ENCODE peak calls at places on chromosomes 1 and 21, in four cellular contexts. M is ELR; D is GM03348; Y is activated T-helper 1 cell treated with anti-CD3 and anti-CD28 coated beads, Interleukin-12 subunit alpha, Interleukin-12 subunit beta, Interleukin-2, Interleukin-4 antibody, amounts not matched to agents 30 ng/mL and 10 ng/mL and 1 ng/mL, durations not matched to agents 14 hours and 24 hours and 36 hours. V is an unnamed sample.
A peak's percentile ranks its signal among the peaks of the same experiment; 100 is the strongest.

GRCh38 chr1:109759513-109760334 is 4.0 kb downstream of the EPS8L3 start:
- DNase-seq in D (no peak), Y (no peak), M (no peak), V (no peak)

GRCh38 chr21:42661688-42662429 is 8.4 kb downstream of the PDE9A start:
- DNase-seq in M (no peak), Y (no peak), D (no peak), V (no peak)

GRCh38 chr1:232973652-232974611 is 23.5 kb downstream of the NTPCR start:
- DNase-seq in Y (no peak), D (no peak), M (no peak), V (no peak)

GRCh38 chr1:180204231-180204630 is 25.8 kb upstream of the LHX4 start:
- DNase-seq in M (no peak), D (no peak), Y (no peak), V (no peak)

GRCh38 chr1:222829868-222830267 is 15.0 kb downstream of the DISP1 start:
- DNase-seq in D (peak; percentile 44), M (no peak), Y (no peak), V (peak; percentile 68)

GRCh38 chr1:19484793-19485361 is 462 bp downstream of the CAPZB start:
- DNase-seq in D (peak; percentile 62), Y (no peak), M (peak; percentile 54), V (no peak)

GRCh38 chr1:184632415-184633175 is 122.1 kb downstream of the EDEM3 start:
- DNase-seq in D (no peak), Y (no peak), M (no peak), V (no peak)

GRCh38 chr1:225668222-225668621 is 15.3 kb upstream of the ENAH start:
- DNase-seq in D (no peak), Y (no peak), M (no peak), V (no peak)

GRCh38 chr1:178438432-178438831 is 58.3 kb downstream of the CLEC20A start:
- DNase-seq in D (no peak), M (no peak), Y (no peak), V (peak; percentile 25)

GRCh38 chr1:168752171-168752570 is 23.2 kb upstream of the DPT start:
- DNase-seq in M (no peak), Y (no peak), D (no peak), V (no peak)

V was measured in AG10803.